ENCODE peak calls at places on chromosomes 7 and 10, in eight cellular contexts. One of them, this sample, is unnamed.

GRCh38 chr10:11861341-11861740 is 38.2 kb downstream of the PROSER2 start:
- DNase-seq in A172: no peak
- DNase-seq in IMR-90: no peak
- DNase-seq in activated T-helper 1 cell treated with Interleukin-2 at 50 U/mL for 16 hours: no peak
- DNase-seq in HL-60: no peak
- DNase-seq in substantia nigra: no peak
- DNase-seq in colonic mucosa: no peak
- DNase-seq in EL: no peak
- DNase-seq in this sample: no peak

GRCh38 chr7:29270979-29271658 is 76.5 kb downstream of the CHN2 start:
- DNase-seq in A172: peak; percentile 75
- DNase-seq in IMR-90: no peak
- DNase-seq in activated T-helper 1 cell treated with Interleukin-2 at 50 U/mL for 16 hours: no peak
- DNase-seq in HL-60: peak; percentile 46
- DNase-seq in substantia nigra: no peak
- DNase-seq in colonic mucosa: no peak
- DNase-seq in EL: no peak
- DNase-seq in this sample: no peak

GRCh38 chr10:71077796-71078453 is 134.4 kb upstream of the UNC5B start:
- DNase-seq in A172: no peak
- DNase-seq in IMR-90: no peak
- DNase-seq in activated T-helper 1 cell treated with Interleukin-2 at 50 U/mL for 16 hours: no peak
- DNase-seq in HL-60: no peak
- DNase-seq in substantia nigra: no peak
- DNase-seq in colonic mucosa: no peak
- DNase-seq in EL: no peak
- DNase-seq in this sample: no peak

GRCh38 chr10:9028211-9028610 is 973.7 kb downstream of the GATA3 start:
- DNase-seq in A172: no peak
- DNase-seq in IMR-90: no peak
- DNase-seq in activated T-helper 1 cell treated with Interleukin-2 at 50 U/mL for 16 hours: no peak
- DNase-seq in HL-60: no peak
- DNase-seq in substantia nigra: no peak
- DNase-seq in colonic mucosa: no peak
- DNase-seq in EL: no peak
- DNase-seq in this sample: no peak

GRCh38 chr10:36738738-36739431 is 386.5 kb upstream of the ANKRD30A start:
- DNase-seq in A172: no peak
- DNase-seq in IMR-90: no peak
- DNase-seq in activated T-helper 1 cell treated with Interleukin-2 at 50 U/mL for 16 hours: no peak
- DNase-seq in HL-60: no peak
- DNase-seq in substantia nigra: no peak
- DNase-seq in colonic mucosa: no peak
- DNase-seq in EL: no peak
- DNase-seq in this sample: no peak

GRCh38 chr7:135174941-135175340 is 4.4 kb upstream of the CYREN start:
- DNase-seq in A172: no peak
- DNase-seq in IMR-90: no peak
- DNase-seq in activated T-helper 1 cell treated with Interleukin-2 at 50 U/mL for 16 hours: no peak
- DNase-seq in HL-60: no peak
- DNase-seq in substantia nigra: no peak
- DNase-seq in colonic mucosa: no peak
- DNase-seq in EL: no peak
- DNase-seq in this sample: no peak

GRCh38 chr10:4763960-4764428 is 62.0 kb upstream of the AKR1E2 start:
- DNase-seq in A172: peak; percentile 79
- DNase-seq in IMR-90: peak; percentile 87
- DNase-seq in activated T-helper 1 cell treated with Interleukin-2 at 50 U/mL for 16 hours: no peak
- DNase-seq in HL-60: no peak
- DNase-seq in substantia nigra: no peak
- DNase-seq in colonic mucosa: no peak
- DNase-seq in EL: peak; percentile 77
- DNase-seq in this sample: no peak

GRCh38 chr7:66315192-66315591 is 110.1 kb downstream of the TPST1 start:
- DNase-seq in A172: no peak
- DNase-seq in IMR-90: no peak
- DNase-seq in activated T-helper 1 cell treated with Interleukin-2 at 50 U/mL for 16 hours: no peak
- DNase-seq in HL-60: no peak
- DNase-seq in substantia nigra: no peak
- DNase-seq in colonic mucosa: no peak
- DNase-seq in EL: peak; percentile 25
- DNase-seq in this sample: no peak

GRCh38 chr7:30330134-30331111 is 46.0 kb downstream of the ZNRF2 start:
- DNase-seq in A172: no peak
- DNase-seq in IMR-90: peak; percentile 25
- DNase-seq in activated T-helper 1 cell treated with Interleukin-2 at 50 U/mL for 16 hours: no peak
- DNase-seq in HL-60: peak; percentile 14
- DNase-seq in substantia nigra: no peak
- DNase-seq in colonic mucosa: no peak
- DNase-seq in EL: no peak
- DNase-seq in this sample: no peak

GRCh38 chr10:69861251-69862240 is 59.8 kb downstream of the COL13A1 start:
- DNase-seq in A172: peak; percentile 89
- DNase-seq in IMR-90: peak; percentile 73
- DNase-seq in activated T-helper 1 cell treated with Interleukin-2 at 50 U/mL for 16 hours: no peak
- DNase-seq in HL-60: peak; percentile 8
- DNase-seq in substantia nigra: no peak
- DNase-seq in colonic mucosa: no peak
- DNase-seq in EL: peak; percentile 67
- DNase-seq in this sample: no peak

GRCh38 chr10:101071266-101071884 is 9.6 kb downstream of the KAZALD1 start:
- DNase-seq in A172: no peak
- DNase-seq in IMR-90: peak; percentile 73
- DNase-seq in activated T-helper 1 cell treated with Interleukin-2 at 50 U/mL for 16 hours: no peak
- DNase-seq in HL-60: peak; percentile 98
- DNase-seq in substantia nigra: no peak
- DNase-seq in colonic mucosa: no peak
- DNase-seq in EL: no peak
- DNase-seq in this sample: peak; percentile 31

GRCh38 chr7:116357776-116358670 is 141.5 kb upstream of the CAV2 start:
- DNase-seq in A172: peak; percentile 77
- DNase-seq in IMR-90: peak; percentile 62
- DNase-seq in activated T-helper 1 cell treated with Interleukin-2 at 50 U/mL for 16 hours: no peak
- DNase-seq in HL-60: no peak
- DNase-seq in substantia nigra: no peak
- DNase-seq in colonic mucosa: no peak
- DNase-seq in EL: peak; percentile 67
- DNase-seq in this sample: no peak

GRCh38 chr10:4623757-4624420 is 202.1 kb upstream of the AKR1E2 start:
- DNase-seq in A172: no peak
- DNase-seq in IMR-90: peak; percentile 76
- DNase-seq in activated T-helper 1 cell treated with Interleukin-2 at 50 U/mL for 16 hours: no peak
- DNase-seq in HL-60: no peak
- DNase-seq in substantia nigra: no peak
- DNase-seq in colonic mucosa: no peak
- DNase-seq in EL: peak; percentile 6
- DNase-seq in this sample: no peak

GRCh38 chr7:113100091-113100723 is 13.6 kb upstream of the GPR85 start:
- DNase-seq in A172: no peak
- DNase-seq in IMR-90: peak; percentile 44
- DNase-seq in activated T-helper 1 cell treated with Interleukin-2 at 50 U/mL for 16 hours: no peak
- DNase-seq in HL-60: no peak
- DNase-seq in substantia nigra: no peak
- DNase-seq in colonic mucosa: no peak
- DNase-seq in EL: no peak
- DNase-seq in this sample: no peak

GRCh38 chr7:117750612-117751563 is 122.4 kb downstream of the CTTNBP2 start:
- DNase-seq in A172: no peak
- DNase-seq in IMR-90: peak; percentile 50
- DNase-seq in activated T-helper 1 cell treated with Interleukin-2 at 50 U/mL for 16 hours: no peak
- DNase-seq in HL-60: no peak
- DNase-seq in substantia nigra: no peak
- DNase-seq in colonic mucosa: no peak
- DNase-seq in EL: peak; percentile 5
- DNase-seq in this sample: no peak

GRCh38 chr10:7152982-7153381 is 257.9 kb downstream of the SFMBT2 start:
- DNase-seq in A172: no peak
- DNase-seq in IMR-90: no peak
- DNase-seq in activated T-helper 1 cell treated with Interleukin-2 at 50 U/mL for 16 hours: no peak
- DNase-seq in HL-60: no peak
- DNase-seq in substantia nigra: no peak
- DNase-seq in colonic mucosa: no peak
- DNase-seq in EL: no peak
- DNase-seq in this sample: no peak

GRCh38 chr10:71713135-71714040 is 6.2 kb downstream of the C10orf105 start:
- DNase-seq in A172: no peak
- DNase-seq in IMR-90: peak; percentile 80
- DNase-seq in activated T-helper 1 cell treated with Interleukin-2 at 50 U/mL for 16 hours: no peak
- DNase-seq in HL-60: peak; percentile 91
- DNase-seq in substantia nigra: peak; percentile 83
- DNase-seq in colonic mucosa: peak; percentile 63
- DNase-seq in EL: peak; percentile 92
- DNase-seq in this sample: peak; percentile 78